ENCODE peak calls at places on chromosomes 5 and 9, in six cellular contexts. One of them, this sample, is unnamed.

GRCh38 chr5:138354926-138355378 is 2.5 kb downstream of the KDM3B start:
- DNase-seq in spleen: no peak
- DNase-seq in AG10803: peak; percentile 85
- DNase-seq in Daoy: peak; percentile 73
- DNase-seq in GM12865: peak; percentile 81
- DNase-seq in Right ventricle myocardium inferior: no peak
- DNase-seq in this sample: peak; percentile 90

GRCh38 chr5:132766806-132767055 is 10.3 kb downstream of the SEPTIN8 start:
- DNase-seq in spleen: no peak
- DNase-seq in AG10803: no peak
- DNase-seq in Daoy: no peak
- DNase-seq in GM12865: no peak
- DNase-seq in Right ventricle myocardium inferior: no peak
- DNase-seq in this sample: no peak

GRCh38 chr9:77003366-77003765 is 16.1 kb upstream of the FOXB2 start:
- DNase-seq in spleen: no peak
- DNase-seq in AG10803: no peak
- DNase-seq in Daoy: no peak
- DNase-seq in GM12865: no peak
- DNase-seq in Right ventricle myocardium inferior: no peak
- DNase-seq in this sample: no peak

GRCh38 chr9:74117731-74118130 is 379.4 kb upstream of the RORB start:
- DNase-seq in spleen: no peak
- DNase-seq in AG10803: no peak
- DNase-seq in Daoy: peak; percentile 25
- DNase-seq in GM12865: no peak
- DNase-seq in Right ventricle myocardium inferior: no peak
- DNase-seq in this sample: no peak

GRCh38 chr5:1292846-1293415 is 1.9 kb downstream of the TERT start:
- DNase-seq in spleen: peak; percentile 70
- DNase-seq in AG10803: no peak
- DNase-seq in Daoy: no peak
- DNase-seq in GM12865: no peak
- DNase-seq in Right ventricle myocardium inferior: no peak
- DNase-seq in this sample: no peak

GRCh38 chr9:126704157-126704941 is 90.6 kb downstream of the LMX1B start:
- DNase-seq in spleen: peak; percentile 74
- DNase-seq in AG10803: peak; percentile 16
- DNase-seq in Daoy: peak; percentile 92
- DNase-seq in GM12865: no peak
- DNase-seq in Right ventricle myocardium inferior: peak; percentile 39
- DNase-seq in this sample: no peak

GRCh38 chr5:41264019-41264418 is 50.7 kb upstream of the C6 start:
- DNase-seq in spleen: no peak
- DNase-seq in AG10803: no peak
- DNase-seq in Daoy: no peak
- DNase-seq in GM12865: no peak
- DNase-seq in Right ventricle myocardium inferior: no peak
- DNase-seq in this sample: no peak

GRCh38 chr9:131418143-131419028 is 24.5 kb downstream of the PRRC2B start:
- DNase-seq in spleen: no peak
- DNase-seq in AG10803: peak; percentile 60
- DNase-seq in Daoy: no peak
- DNase-seq in GM12865: no peak
- DNase-seq in Right ventricle myocardium inferior: no peak
- DNase-seq in this sample: peak; percentile 39

GRCh38 chr9:104092192-104092591 is 1.9 kb upstream of the SMC2 start:
- DNase-seq in spleen: no peak
- DNase-seq in AG10803: no peak
- DNase-seq in Daoy: no peak
- DNase-seq in GM12865: no peak
- DNase-seq in Right ventricle myocardium inferior: no peak
- DNase-seq in this sample: no peak

GRCh38 chr5:125023673-125024072 is 277.2 kb upstream of the ZNF608 start:
- DNase-seq in spleen: no peak
- DNase-seq in AG10803: peak; percentile 11
- DNase-seq in Daoy: no peak
- DNase-seq in GM12865: no peak
- DNase-seq in Right ventricle myocardium inferior: no peak
- DNase-seq in this sample: no peak

GRCh38 chr5:158754018-158754514 is 345.6 kb downstream of the EBF1 start:
- DNase-seq in spleen: no peak
- DNase-seq in AG10803: peak; percentile 99
- DNase-seq in Daoy: no peak
- DNase-seq in GM12865: no peak
- DNase-seq in Right ventricle myocardium inferior: no peak
- DNase-seq in this sample: no peak

GRCh38 chr5:175214152-175214551 is 229.8 kb downstream of the DRD1 start:
- DNase-seq in spleen: no peak
- DNase-seq in AG10803: peak; percentile 83
- DNase-seq in Daoy: peak; percentile 95
- DNase-seq in GM12865: no peak
- DNase-seq in Right ventricle myocardium inferior: no peak
- DNase-seq in this sample: no peak

GRCh38 chr9:4887556-4887955 is 94.8 kb downstream of the RCL1 start:
- DNase-seq in spleen: no peak
- DNase-seq in AG10803: peak; percentile 80
- DNase-seq in Daoy: peak; percentile 16
- DNase-seq in GM12865: no peak
- DNase-seq in Right ventricle myocardium inferior: peak; percentile 59
- DNase-seq in this sample: no peak

GRCh38 chr5:62343428-62343827 is 37.4 kb downstream of the KIF2A start:
- DNase-seq in spleen: no peak
- DNase-seq in AG10803: no peak
- DNase-seq in Daoy: no peak
- DNase-seq in GM12865: no peak
- DNase-seq in Right ventricle myocardium inferior: no peak
- DNase-seq in this sample: no peak

GRCh38 chr5:168552146-168552545 is 23.0 kb downstream of the FBLL1 start:
- DNase-seq in spleen: no peak
- DNase-seq in AG10803: peak; percentile 85
- DNase-seq in Daoy: peak; percentile 52
- DNase-seq in GM12865: no peak
- DNase-seq in Right ventricle myocardium inferior: no peak
- DNase-seq in this sample: no peak

GRCh38 chr9:127065592-127065991 is 56.8 kb downstream of the ANGPTL2 start:
- DNase-seq in spleen: no peak
- DNase-seq in AG10803: peak; percentile 71
- DNase-seq in Daoy: peak; percentile 82
- DNase-seq in GM12865: no peak
- DNase-seq in Right ventricle myocardium inferior: no peak
- DNase-seq in this sample: no peak

GRCh38 chr5:119435436-119436132 is 16.7 kb upstream of the HSD17B4 start:
- DNase-seq in spleen: peak; percentile 94
- DNase-seq in AG10803: peak; percentile 51
- DNase-seq in Daoy: peak; percentile 54
- DNase-seq in GM12865: peak; percentile 84
- DNase-seq in Right ventricle myocardium inferior: peak; percentile 92
- DNase-seq in this sample: peak; percentile 80

This sample was measured in NAMALWA.